ENCODE peak calls at places on chromosome X, in six cellular contexts. N is PC-3, Y is Karpas-422, O is HCT116, A is mesenchymal stem cell, T is neural progenitor cell. J is an unnamed sample.

GRCh38 chrX:13778916-13779315 is 38.0 kb downstream of the GPM6B start:
- DNase-seq in N (peak; percentile 50), Y (no peak), O (no peak), A (no peak), T (peak; percentile 24), J (peak; percentile 55)

GRCh38 chrX:107678957-107679740 is 50.8 kb downstream of the PRPS1 start:
- DNase-seq in N (no peak), Y (peak; percentile 86), O (no peak), A (peak; percentile 84), T (no peak), J (peak; percentile 80)

GRCh38 chrX:57445046-57445445 is 146.8 kb upstream of the ZXDB start:
- DNase-seq in N (peak; percentile 53), Y (no peak), O (no peak), A (no peak), T (no peak), J (no peak)

GRCh38 chrX:140933056-140933455 is 69.3 kb upstream of the SPANXB1 start:
- DNase-seq in N (no peak), Y (no peak), O (no peak), A (peak; percentile 8), T (no peak), J (no peak)

GRCh38 chrX:20522420-20522819 is 255.7 kb upstream of the RPS6KA3 start:
- DNase-seq in N (no peak), Y (no peak), O (no peak), A (no peak), T (no peak), J (no peak)

GRCh38 chrX:145190801-145191389 is 56.4 kb upstream of the SPANXN1 start:
- DNase-seq in N (peak; percentile 67), Y (peak; percentile 76), O (no peak), A (peak; percentile 4), T (peak; percentile 10), J (peak; percentile 13)

GRCh38 chrX:144253356-144253755 is 369.5 kb downstream of the UBE2NL start:
- DNase-seq in N (no peak), Y (no peak), O (no peak), A (no peak), T (no peak), J (no peak)

GRCh38 chrX:150913511-150913910 is 15.0 kb upstream of the CD99L2 start:
- DNase-seq in N (no peak), Y (no peak), O (no peak), A (peak; percentile 25), T (no peak), J (peak; percentile 53)

GRCh38 chrX:110847334-110847733 is 51.7 kb upstream of the CHRDL1 start:
- DNase-seq in N (peak; percentile 78), Y (peak; percentile 90), O (peak; percentile 37), A (peak; percentile 61), T (peak; percentile 77), J (peak; percentile 55)

GRCh38 chrX:29295987-29296680 is 708.9 kb downstream of the IL1RAPL1 start:
- DNase-seq in N (peak; percentile 43), Y (no peak), O (no peak), A (peak; percentile 1), T (no peak), J (peak; percentile 5)

GRCh38 chrX:2894885-2895292 is 34.2 kb downstream of the ARSD start:
- DNase-seq in N (peak; percentile 7), Y (no peak), O (no peak), A (peak; percentile 89), T (no peak), J (no peak)

GRCh38 chrX:104343408-104344129 is 88.8 kb upstream of the ESX1 start:
- DNase-seq in N (peak; percentile 94), Y (peak; percentile 88), O (peak; percentile 80), A (peak; percentile 91), T (peak; percentile 62), J (peak; percentile 88)

GRCh38 chrX:47619486-47620302 is at the start of gene SYN1:
- DNase-seq in N (peak; percentile 38), Y (peak; percentile 90), O (peak; percentile 42), A (peak; percentile 71), T (peak; percentile 93), J (peak; percentile 89)
- H3K9ac ChIP-seq in N (no peak within 1 kb of the TSS), Y (no peak within 1 kb of the TSS), O (no peak within 1 kb of the TSS), A (no peak within 1 kb of the TSS), T (no peak within 1 kb of the TSS), J (no peak within 1 kb of the TSS)

GRCh38 chrX:115339441-115340025 is 50.0 kb downstream of the LUZP4 start:
- DNase-seq in N (no peak), Y (no peak), O (no peak), A (peak; percentile 26), T (no peak), J (peak; percentile 45)

GRCh38 chrX:115348440-115349225 is 59.1 kb downstream of the LUZP4 start:
- DNase-seq in N (no peak), Y (no peak), O (no peak), A (no peak), T (no peak), J (no peak)

GRCh38 chrX:115345654-115346014 is 56.1 kb downstream of the LUZP4 start:
- DNase-seq in N (no peak), Y (no peak), O (no peak), A (peak; percentile 63), T (no peak), J (no peak)

GRCh38 chrX:115341421-115341820 is 51.9 kb downstream of the LUZP4 start:
- DNase-seq in N (no peak), Y (no peak), O (no peak), A (no peak), T (no peak), J (no peak)

GRCh38 chrX:115344885-115345653 is 55.6 kb downstream of the LUZP4 start:
- DNase-seq in N (peak; percentile 86), Y (no peak), O (peak; percentile 29), A (peak; percentile 97), T (peak; percentile 86), J (peak; percentile 93)
- H3K27ac ChIP-seq in N (peak overlapping the region; percentile 74), Y (no peak overlapping the region), O (no peak overlapping the region), A (peak overlapping the region; percentile 94), T (peak overlapping the region; percentile 63), J (peak overlapping the region; percentile 95)

GRCh38 chrX:53429755-53430154 is 4.4 kb downstream of the HSD17B10 start:
- DNase-seq in N (no peak), Y (no peak), O (no peak), A (no peak), T (no peak), J (no peak)

GRCh38 chrX:53435997-53436396 is 1.8 kb upstream of the HSD17B10 start:
- DNase-seq in N (peak; percentile 77), Y (peak; percentile 90), O (peak; percentile 51), A (peak; percentile 63), T (peak; percentile 77), J (peak; percentile 80)

GRCh38 chrX:53433651-53434639 is at the start of gene HSD17B10:
- DNase-seq in N (peak; percentile 90), Y (peak; percentile 96), O (peak; percentile 48), A (peak; percentile 83), T (peak; percentile 95), J (peak; percentile 94)

DNA sequence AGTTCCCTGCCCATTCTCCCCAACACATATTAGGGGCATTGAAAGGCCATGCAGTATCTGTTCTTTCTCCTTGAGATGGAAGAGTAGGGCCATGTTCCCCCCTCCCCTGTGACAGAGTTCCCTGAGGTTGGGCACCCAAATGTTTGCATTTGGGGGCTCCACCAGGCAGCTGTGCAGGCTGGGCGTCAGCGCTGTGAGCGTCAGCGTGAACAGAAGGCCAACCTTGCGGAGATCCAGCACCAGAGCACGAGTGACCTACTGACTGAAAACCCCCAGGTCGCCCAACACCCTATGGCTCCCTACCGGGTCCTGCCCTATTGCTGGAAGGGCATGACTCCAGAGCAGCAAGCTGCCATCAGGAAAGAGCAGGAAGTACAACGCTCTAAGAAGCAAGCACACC is 3.9 kb downstream of the HSD17B10 start:
- DNase-seq in N (no peak), Y (no peak), O (no peak), A (no peak), T (no peak), J (no peak)
- H3K27me3 ChIP-seq in N (no peaks in the 10 kb centered on the region), Y (no peaks in the 10 kb centered on the region), O (no peaks in the 10 kb centered on the region), A (no peaks in the 10 kb centered on the region), T (no peaks in the 10 kb centered on the region), J (no peaks in the 10 kb centered on the region)

DNA sequence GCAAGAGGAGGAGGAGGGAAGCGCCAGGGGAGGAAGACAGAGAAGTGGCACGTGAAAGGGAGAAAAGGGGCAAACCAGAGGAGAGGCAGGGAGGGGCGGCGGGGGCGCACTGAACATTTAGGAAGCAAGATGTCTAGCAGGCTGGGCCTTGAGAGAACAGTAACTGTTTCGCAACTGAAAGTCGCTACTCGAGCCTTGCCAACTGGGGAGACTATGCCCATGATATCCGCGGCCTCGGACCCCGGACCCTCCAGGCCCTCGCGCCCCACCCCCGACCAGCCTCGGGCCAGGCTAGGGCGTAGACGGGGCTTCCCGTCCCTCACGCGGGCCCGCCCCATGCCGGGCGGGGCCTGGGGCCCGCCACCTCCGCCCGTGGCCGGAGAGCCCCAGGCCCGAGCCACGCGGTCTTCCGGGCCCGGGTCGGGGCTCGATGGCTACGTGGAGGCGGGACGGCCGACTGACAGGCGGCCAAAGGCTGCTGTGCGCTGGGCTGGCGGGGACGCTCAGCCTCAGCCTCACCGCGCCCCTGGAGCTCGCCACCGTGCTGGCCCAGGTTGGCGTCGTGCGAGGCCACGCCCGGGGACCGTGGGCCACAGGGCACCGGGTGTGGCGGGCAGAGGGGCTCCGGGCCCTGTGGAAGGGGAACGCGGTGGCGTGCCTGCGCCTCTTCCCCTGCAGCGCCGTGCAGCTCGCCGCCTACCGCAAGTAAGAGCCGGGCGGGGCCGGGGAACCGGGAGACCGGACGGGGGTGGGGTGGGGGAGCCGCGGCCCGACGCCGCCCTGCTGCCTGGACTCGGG is at the start of gene SLC25A43:
- DNase-seq in N (peak; percentile 45), Y (peak; percentile 57), O (no peak), A (peak; percentile 31), T (peak; percentile 55), J (peak; percentile 61)
- H3K9ac ChIP-seq in N (peak within 1 kb of the TSS; percentile 91), Y (peak within 1 kb of the TSS; percentile 65), O (peak within 1 kb of the TSS; percentile 67), A (peak within 1 kb of the TSS; percentile 88), T (no peak within 1 kb of the TSS), J (peak within 1 kb of the TSS; percentile 94)

GRCh38 chrX:49177873-49178480 is 6.3 kb downstream of the PLP2 start:
- DNase-seq in N (no peak), Y (peak; percentile 35), O (no peak), A (no peak), T (no peak), J (no peak)
- H3K27ac ChIP-seq in N (no peak overlapping the region), Y (no peak overlapping the region), O (no peak overlapping the region), A (no peak overlapping the region), T (no peak overlapping the region), J (no peak overlapping the region)

DNA sequence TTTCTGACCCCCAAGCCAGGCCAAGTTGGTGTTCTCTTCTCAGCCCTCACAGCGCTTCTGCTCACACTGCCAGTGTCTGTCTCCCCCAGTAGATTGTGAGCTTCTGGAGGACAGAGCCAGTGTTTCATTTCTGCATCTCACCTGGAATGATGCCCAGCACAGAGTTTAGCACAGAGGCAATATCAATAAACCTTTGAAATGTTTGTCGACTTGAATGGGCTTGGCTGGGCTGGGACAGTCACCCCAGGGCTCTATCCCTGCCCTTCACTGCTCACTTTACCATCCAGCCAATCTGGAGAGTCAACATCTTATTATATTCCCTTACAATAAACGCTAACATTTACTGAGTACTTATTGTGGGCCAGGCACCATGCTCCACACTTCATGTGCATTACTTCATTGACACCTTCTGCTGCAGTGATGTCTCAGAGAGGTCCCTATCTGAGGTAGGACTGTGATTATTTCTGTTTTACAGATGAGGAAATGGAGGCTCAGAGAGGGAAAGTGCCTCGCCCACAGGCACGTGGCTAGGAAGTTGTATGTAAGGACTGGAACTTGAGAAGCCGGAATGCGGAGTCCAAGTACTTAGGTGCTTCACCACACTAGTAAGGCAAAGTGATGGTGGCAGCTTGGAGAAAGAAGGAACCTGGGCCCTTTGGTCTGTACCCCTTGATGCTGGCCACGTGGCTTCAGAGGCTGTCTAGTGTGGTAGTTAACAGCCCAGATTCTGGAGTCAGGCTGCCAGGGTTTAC is 19.5 kb downstream of the EFNB1 start:
- DNase-seq in N (no peak), Y (no peak), O (no peak), A (no peak), T (no peak), J (no peak)
- H3K27me3 ChIP-seq in N (no peaks in the 10 kb centered on the region), Y (no peaks in the 10 kb centered on the region), O (no peaks in the 10 kb centered on the region), A (peaks cover 3% of the 10 kb centered on the region), T (no peaks in the 10 kb centered on the region), J (no peaks in the 10 kb centered on the region)

J was measured in GM23248.